ENCODE peak calls at places on chromosomes 11 and 22, in nine cellular contexts. One of them, this sample, is unnamed.

GRCh38 chr22:45953178-45953577 is 23.8 kb downstream of the WNT7B start:
- DNase-seq in dorsolateral prefrontal cortex: no peak
- DNase-seq in NB4: no peak
- DNase-seq in cardiac muscle cell: no peak
- DNase-seq in gastrocnemius medialis: no peak
- DNase-seq in kidney epithelial cell: no peak
- DNase-seq in choroid plexus epithelial cell: no peak
- DNase-seq in HCT116: no peak
- DNase-seq in fibroblast of lung: no peak
- DNase-seq in this sample: no peak

GRCh38 chr11:16807306-16807705 is 68.9 kb downstream of the C11orf58 start:
- DNase-seq in dorsolateral prefrontal cortex: no peak
- DNase-seq in NB4: peak
- DNase-seq in cardiac muscle cell: no peak
- DNase-seq in gastrocnemius medialis: no peak
- DNase-seq in kidney epithelial cell: no peak
- DNase-seq in choroid plexus epithelial cell: no peak
- DNase-seq in HCT116: no peak
- DNase-seq in fibroblast of lung: no peak
- DNase-seq in this sample: no peak

GRCh38 chr22:37431811-37432707 is 4.8 kb upstream of the ELFN2 start:
- DNase-seq in dorsolateral prefrontal cortex: no peak
- DNase-seq in NB4: peak
- DNase-seq in cardiac muscle cell: no peak
- DNase-seq in gastrocnemius medialis: no peak
- DNase-seq in kidney epithelial cell: peak
- DNase-seq in choroid plexus epithelial cell: peak
- DNase-seq in HCT116: peak
- DNase-seq in fibroblast of lung: peak
- DNase-seq in this sample: peak

GRCh38 chr11:10488581-10489443 is 33.7 kb downstream of the AMPD3 start:
- DNase-seq in dorsolateral prefrontal cortex: no peak
- DNase-seq in NB4: no peak
- DNase-seq in cardiac muscle cell: no peak
- DNase-seq in gastrocnemius medialis: no peak
- DNase-seq in kidney epithelial cell: no peak
- DNase-seq in choroid plexus epithelial cell: no peak
- DNase-seq in HCT116: no peak
- DNase-seq in fibroblast of lung: no peak
- DNase-seq in this sample: no peak

GRCh38 chr11:10916674-10917073 is 58.8 kb upstream of the ZBED5 start:
- DNase-seq in dorsolateral prefrontal cortex: no peak
- DNase-seq in NB4: no peak
- DNase-seq in cardiac muscle cell: no peak
- DNase-seq in gastrocnemius medialis: no peak
- DNase-seq in kidney epithelial cell: no peak
- DNase-seq in choroid plexus epithelial cell: no peak
- DNase-seq in HCT116: no peak
- DNase-seq in fibroblast of lung: no peak
- DNase-seq in this sample: no peak

GRCh38 chr11:93444671-93445073 is 98.5 kb downstream of the SMCO4 start:
- DNase-seq in dorsolateral prefrontal cortex: no peak
- DNase-seq in NB4: peak
- DNase-seq in cardiac muscle cell: peak
- DNase-seq in gastrocnemius medialis: no peak
- DNase-seq in kidney epithelial cell: peak
- DNase-seq in choroid plexus epithelial cell: no peak
- DNase-seq in HCT116: no peak
- DNase-seq in fibroblast of lung: peak
- DNase-seq in this sample: peak

GRCh38 chr11:67160045-67160444 is 41.0 kb downstream of the KDM2A start:
- DNase-seq in dorsolateral prefrontal cortex: no peak
- DNase-seq in NB4: no peak
- DNase-seq in cardiac muscle cell: no peak
- DNase-seq in gastrocnemius medialis: no peak
- DNase-seq in kidney epithelial cell: no peak
- DNase-seq in choroid plexus epithelial cell: no peak
- DNase-seq in HCT116: no peak
- DNase-seq in fibroblast of lung: no peak
- DNase-seq in this sample: no peak

GRCh38 chr11:94747136-94748110 is 20.7 kb upstream of the AMOTL1 start:
- DNase-seq in dorsolateral prefrontal cortex: no peak
- DNase-seq in NB4: no peak
- DNase-seq in cardiac muscle cell: no peak
- DNase-seq in gastrocnemius medialis: no peak
- DNase-seq in kidney epithelial cell: no peak
- DNase-seq in choroid plexus epithelial cell: no peak
- DNase-seq in HCT116: no peak
- DNase-seq in fibroblast of lung: no peak
- DNase-seq in this sample: no peak

DNA sequence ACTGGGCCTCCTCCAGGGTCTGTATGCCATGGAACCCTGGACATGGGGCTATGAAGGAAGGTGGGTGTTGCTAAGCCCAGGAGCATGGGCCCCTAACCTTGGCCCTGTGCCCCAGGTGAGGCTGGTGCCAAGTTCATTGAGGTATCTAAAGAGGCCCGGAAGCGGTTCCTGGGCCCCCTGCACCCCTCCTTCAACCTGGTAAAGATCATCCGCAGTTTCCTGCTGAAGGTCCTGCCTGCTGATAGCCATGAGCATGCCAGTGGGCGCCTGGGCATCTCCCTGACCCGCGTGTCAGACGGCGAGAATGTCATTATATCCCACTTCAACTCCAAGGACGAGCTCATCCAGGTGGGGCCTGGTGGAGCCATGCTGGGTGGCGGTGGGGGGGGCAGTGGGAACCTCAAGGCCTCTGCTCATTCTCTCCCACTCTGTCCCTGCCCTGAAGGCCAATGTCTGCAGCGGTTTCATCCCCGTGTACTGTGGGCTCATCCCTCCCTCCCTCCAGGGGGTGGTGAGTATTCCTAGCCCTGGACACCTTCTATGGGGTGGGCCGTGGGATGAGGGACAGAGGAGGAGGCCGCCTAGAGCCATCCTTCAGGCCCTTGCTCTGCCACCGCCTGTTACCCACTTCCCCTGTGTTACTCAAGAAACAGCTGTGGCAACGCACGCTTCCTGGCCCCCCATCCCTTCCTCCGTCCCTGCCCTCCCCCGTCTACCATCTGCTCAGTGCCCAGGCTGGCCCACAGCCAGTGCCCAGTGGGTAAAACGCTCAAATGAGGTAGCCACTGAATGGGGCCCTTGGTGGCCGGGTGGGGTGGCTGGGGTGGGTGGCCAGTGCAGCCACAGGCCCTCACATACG is 3.0 kb downstream of the PNPLA2 start:
- DNase-seq in dorsolateral prefrontal cortex: no peak
- DNase-seq in NB4: peak
- DNase-seq in cardiac muscle cell: no peak
- DNase-seq in gastrocnemius medialis: no peak
- DNase-seq in kidney epithelial cell: no peak
- DNase-seq in choroid plexus epithelial cell: no peak
- DNase-seq in HCT116: no peak
- DNase-seq in fibroblast of lung: no peak
- DNase-seq in this sample: no peak
- H3K4me3 ChIP-seq in dorsolateral prefrontal cortex: no peak
- H3K4me3 ChIP-seq in NB4: peak
- H3K4me3 ChIP-seq in cardiac muscle cell: no peak
- H3K4me3 ChIP-seq in gastrocnemius medialis: peak
- H3K4me3 ChIP-seq in kidney epithelial cell: no peak
- H3K4me3 ChIP-seq in choroid plexus epithelial cell: no peak
- H3K4me3 ChIP-seq in HCT116: no peak
- H3K4me3 ChIP-seq in fibroblast of lung: no peak
- H3K4me3 ChIP-seq in this sample: no peak

DNA sequence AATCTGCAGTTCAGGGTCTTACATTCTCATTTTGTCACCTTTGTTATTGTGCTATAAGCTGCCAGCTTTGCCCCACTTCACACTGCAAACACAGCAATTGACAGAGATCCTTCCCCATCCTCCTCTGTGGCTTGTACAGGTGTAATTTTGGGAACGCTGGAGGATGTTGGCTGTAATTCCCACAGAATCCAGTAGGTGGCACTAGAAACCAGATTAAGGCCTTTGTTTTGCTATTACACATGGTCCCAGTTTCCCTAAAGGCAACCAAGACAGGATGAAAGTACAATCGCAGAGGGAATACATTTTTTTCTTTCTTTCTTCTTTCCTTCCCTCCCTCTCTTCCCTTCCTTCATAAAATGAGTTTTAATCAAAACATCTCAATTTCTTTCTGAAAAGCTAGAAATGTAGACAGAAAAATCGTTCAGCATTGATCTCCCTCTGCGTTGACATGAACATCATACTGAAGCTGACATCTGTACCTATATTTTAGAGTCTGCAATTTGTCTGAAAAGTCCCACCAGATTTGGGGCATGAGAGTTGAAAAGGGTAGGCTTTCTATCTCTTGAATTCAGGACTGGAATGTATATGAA is 21.3 kb upstream of the NELL1 start:
- DNase-seq in dorsolateral prefrontal cortex: no peak
- DNase-seq in NB4: peak
- DNase-seq in cardiac muscle cell: peak
- DNase-seq in gastrocnemius medialis: no peak
- DNase-seq in kidney epithelial cell: no peak
- DNase-seq in choroid plexus epithelial cell: peak
- DNase-seq in HCT116: peak
- DNase-seq in fibroblast of lung: peak
- DNase-seq in this sample: peak
- TF ChIP-seq CTCF in dorsolateral prefrontal cortex: peak
- TF ChIP-seq CTCF in NB4: peak
- TF ChIP-seq CTCF in cardiac muscle cell: peak
- TF ChIP-seq CTCF in gastrocnemius medialis: peak
- TF ChIP-seq CTCF in kidney epithelial cell: peak
- TF ChIP-seq CTCF in choroid plexus epithelial cell: peak
- TF ChIP-seq CTCF in HCT116: peak
- TF ChIP-seq CTCF in fibroblast of lung: peak
- TF ChIP-seq CTCF in this sample: peak

GRCh38 chr22:50298266-50298637 is 9.2 kb downstream of the PLXNB2 start:
- DNase-seq in dorsolateral prefrontal cortex: no peak
- DNase-seq in NB4: no peak
- DNase-seq in cardiac muscle cell: no peak
- DNase-seq in gastrocnemius medialis: no peak
- DNase-seq in kidney epithelial cell: no peak
- DNase-seq in choroid plexus epithelial cell: no peak
- DNase-seq in HCT116: no peak
- DNase-seq in fibroblast of lung: no peak
- DNase-seq in this sample: no peak

GRCh38 chr22:50300620-50301257 is 6.7 kb downstream of the PLXNB2 start:
- DNase-seq in dorsolateral prefrontal cortex: no peak
- DNase-seq in NB4: no peak
- DNase-seq in cardiac muscle cell: no peak
- DNase-seq in gastrocnemius medialis: no peak
- DNase-seq in kidney epithelial cell: no peak
- DNase-seq in choroid plexus epithelial cell: no peak
- DNase-seq in HCT116: no peak
- DNase-seq in fibroblast of lung: no peak
- DNase-seq in this sample: no peak

GRCh38 chr22:50297510-50298265 is 9.8 kb downstream of the PLXNB2 start:
- DNase-seq in dorsolateral prefrontal cortex: no peak
- DNase-seq in NB4: no peak
- DNase-seq in cardiac muscle cell: no peak
- DNase-seq in gastrocnemius medialis: no peak
- DNase-seq in kidney epithelial cell: no peak
- DNase-seq in choroid plexus epithelial cell: no peak
- DNase-seq in HCT116: no peak
- DNase-seq in fibroblast of lung: no peak
- DNase-seq in this sample: no peak

GRCh38 chr22:50299724-50300619 is 7.5 kb downstream of the PLXNB2 start:
- DNase-seq in dorsolateral prefrontal cortex: no peak
- DNase-seq in NB4: no peak
- DNase-seq in cardiac muscle cell: peak
- DNase-seq in gastrocnemius medialis: no peak
- DNase-seq in kidney epithelial cell: no peak
- DNase-seq in choroid plexus epithelial cell: no peak
- DNase-seq in HCT116: no peak
- DNase-seq in fibroblast of lung: no peak
- DNase-seq in this sample: no peak

GRCh38 chr22:50298937-50299656 is 8.3 kb downstream of the PLXNB2 start:
- DNase-seq in dorsolateral prefrontal cortex: no peak
- DNase-seq in NB4: no peak
- DNase-seq in cardiac muscle cell: no peak
- DNase-seq in gastrocnemius medialis: no peak
- DNase-seq in kidney epithelial cell: no peak
- DNase-seq in choroid plexus epithelial cell: no peak
- DNase-seq in HCT116: no peak
- DNase-seq in fibroblast of lung: no peak
- DNase-seq in this sample: no peak
- H3K4me3 ChIP-seq in dorsolateral prefrontal cortex: peak
- H3K4me3 ChIP-seq in NB4: no peak
- H3K4me3 ChIP-seq in cardiac muscle cell: peak
- H3K4me3 ChIP-seq in gastrocnemius medialis: peak
- H3K4me3 ChIP-seq in kidney epithelial cell: no peak
- H3K4me3 ChIP-seq in choroid plexus epithelial cell: no peak
- H3K4me3 ChIP-seq in HCT116: peak
- H3K4me3 ChIP-seq in fibroblast of lung: no peak
- H3K4me3 ChIP-seq in this sample: peak

GRCh38 chr11:107860688-107861087 is 2.1 kb upstream of the SLC35F2 start:
- DNase-seq in dorsolateral prefrontal cortex: no peak
- DNase-seq in NB4: no peak
- DNase-seq in cardiac muscle cell: no peak
- DNase-seq in gastrocnemius medialis: no peak
- DNase-seq in kidney epithelial cell: no peak
- DNase-seq in choroid plexus epithelial cell: no peak
- DNase-seq in HCT116: no peak
- DNase-seq in fibroblast of lung: no peak
- DNase-seq in this sample: no peak
- TF ChIP-seq CTCF in dorsolateral prefrontal cortex: no peak
- TF ChIP-seq CTCF in NB4: no peak
- TF ChIP-seq CTCF in cardiac muscle cell: no peak
- TF ChIP-seq CTCF in gastrocnemius medialis: no peak
- TF ChIP-seq CTCF in kidney epithelial cell: no peak
- TF ChIP-seq CTCF in choroid plexus epithelial cell: peak
- TF ChIP-seq CTCF in HCT116: peak
- TF ChIP-seq CTCF in fibroblast of lung: no peak
- TF ChIP-seq CTCF in this sample: peak